ENCODE peak calls at places on chromosomes 4 and X, in seven cellular contexts. Y is astrocyte of the spinal cord, W is WTC11, K is HFFc6, Q is A549, P is heart right ventricle, H is AG04450. Z is an unnamed sample.
A peak's percentile ranks its signal among the peaks of the same experiment; 100 is the strongest.

GRCh38 chr4:119179011-119179410 is 33.5 kb upstream of the USP53 start:
- DNase-seq in W (no peak), Y (no peak), H (no peak), Q (no peak), K (no peak), P (no peak), Z (no peak)

GRCh38 chr4:150262611-150263010 is 184.4 kb downstream of the DCLK2 start:
- DNase-seq in K (no peak), P (no peak), Q (no peak), Y (no peak), H (no peak), W (no peak), Z (no peak)

GRCh38 chrX:150451953-150452352 is 88.8 kb downstream of the MAMLD1 start:
- DNase-seq in Q (no peak), P (no peak), Y (no peak), H (no peak), W (no peak), K (no peak), Z (no peak)

GRCh38 chrX:63835361-63835760 is 50.3 kb upstream of the ARHGEF9 start:
- DNase-seq in K (no peak), Y (no peak), Q (no peak), P (no peak), H (no peak), W (no peak), Z (no peak)

GRCh38 chr4:55547461-55547770 is 707 bp upstream of the CLOCK start:
- DNase-seq in Y (peak; percentile 68), W (peak; percentile 51), K (no peak), P (peak; percentile 43), Q (no peak), H (no peak), Z (no peak)

GRCh38 chrX:149909324-149910177 is 19.8 kb upstream of the HSFX4 start:
- DNase-seq in Q (no peak), W (no peak), Y (no peak), H (no peak), P (no peak), K (no peak), Z (no peak)

GRCh38 chr4:90582087-90582486 is 454.9 kb downstream of the CCSER1 start:
- DNase-seq in Q (no peak), K (no peak), W (no peak), H (no peak), P (no peak), Y (no peak), Z (no peak)

GRCh38 chrX:150049647-150050046 is 111.4 kb upstream of the EOLA2 start:
- DNase-seq in P (no peak), K (no peak), Q (no peak), W (no peak), H (peak; percentile 11), Y (no peak), Z (no peak)

GRCh38 chr4:8200302-8200975 is 1.3 kb downstream of the SH3TC1 start:
- DNase-seq in K (no peak), H (no peak), W (no peak), Q (no peak), P (peak; percentile 78), Y (no peak), Z (no peak)

GRCh38 chrX:129984196-129984962 is 1.9 kb downstream of the BCORL1 start:
- DNase-seq in H (no peak), K (no peak), W (peak; percentile 20), P (peak; percentile 40), Q (peak; percentile 23), Y (no peak), Z (no peak)

GRCh38 chrX:14697453-14697852 is 168.1 kb downstream of the GLRA2 start:
- DNase-seq in W (peak; percentile 62), P (no peak), Y (no peak), K (peak; percentile 3), H (no peak), Q (peak; percentile 53), Z (no peak)

GRCh38 chr4:37958932-37959331 is 1.3 kb upstream of the PTTG2 start:
- DNase-seq in W (no peak), Y (no peak), H (no peak), K (no peak), P (no peak), Q (no peak), Z (no peak)

GRCh38 chrX:133402042-133402453 is 13.2 kb downstream of the GPC4 start:
- DNase-seq in Y (peak; percentile 94), W (no peak), K (no peak), H (no peak), Q (no peak), P (no peak), Z (no peak)
- TF ChIP-seq CTCF in Y (no peak), W (no peak), K (no peak), H (no peak), Q (no peak), P (no peak), Z (no peak)

GRCh38 chrX:46642145-46642544 is 68.6 kb downstream of the CHST7 start:
- DNase-seq in H (no peak), W (no peak), P (no peak), Q (peak; percentile 28), Y (peak; percentile 12), K (peak; percentile 2), Z (no peak)
- TF ChIP-seq CTCF in H (peak; percentile 38), W (no peak), P (peak; percentile 21), Q (peak; percentile 46), Y (peak; percentile 18), K (peak; percentile 76), Z (no peak)

GRCh38 chrX:100411802-100412333 is 1.8 kb upstream of the PCDH19 start:
- DNase-seq in K (no peak), H (no peak), P (no peak), Q (no peak), W (no peak), Y (no peak), Z (no peak)

GRCh38 chrX:100409316-100410082 is 574 bp downstream of the PCDH19 start:
- DNase-seq in W (peak; percentile 20), H (no peak), P (no peak), Y (no peak), K (no peak), Q (no peak), Z (no peak)

GRCh38 chrX:100410901-100411801 is 1.1 kb upstream of the PCDH19 start:
- DNase-seq in H (no peak), W (peak; percentile 16), K (no peak), Q (no peak), Y (no peak), P (no peak), Z (no peak)

GRCh38 chrX:100410083-100410590 is at the start of gene PCDH19:
- DNase-seq in W (peak; percentile 71), P (peak; percentile 60), Q (peak; percentile 44), H (no peak), K (no peak), Y (peak; percentile 43), Z (no peak)

GRCh38 chrX:100413231-100413630 is 3.2 kb upstream of the PCDH19 start:
- DNase-seq in Q (peak; percentile 59), Y (peak; percentile 60), H (no peak), W (no peak), K (peak; percentile 34), P (no peak), Z (peak; percentile 13)
- TF ChIP-seq CTCF in Q (peak; percentile 55), Y (peak; percentile 44), H (peak; percentile 46), W (no peak), K (peak; percentile 68), P (no peak), Z (peak; percentile 54)

GRCh38 chr4:125316391-125316780 is 1.6 kb downstream of the FAT4 start:
- DNase-seq in K (peak; percentile 20), W (peak; percentile 52), Q (peak; percentile 24), Y (no peak), H (no peak), P (peak; percentile 39), Z (no peak)

GRCh38 chr4:125316781-125317525 is 2.2 kb downstream of the FAT4 start:
- DNase-seq in Y (peak; percentile 46), K (peak; percentile 23), H (no peak), W (peak; percentile 54), Q (peak; percentile 55), P (peak; percentile 32), Z (no peak)

GRCh38 chr4:125315571-125316390 is 1.0 kb downstream of the FAT4 start:
- DNase-seq in K (peak; percentile 23), P (peak; percentile 70), Y (peak; percentile 73), Q (peak; percentile 36), H (no peak), W (peak; percentile 72), Z (no peak)

GRCh38 chr4:125319311-125319710 is 4.6 kb downstream of the FAT4 start:
- DNase-seq in Q (no peak), K (no peak), H (no peak), P (no peak), Y (peak; percentile 15), W (no peak), Z (no peak)

GRCh38 chr4:125317526-125317880 is 2.7 kb downstream of the FAT4 start:
- DNase-seq in W (peak; percentile 68), P (peak; percentile 43), Y (peak; percentile 53), K (no peak), H (no peak), Q (peak; percentile 65), Z (no peak)
- TF ChIP-seq CTCF in W (peak; percentile 44), P (peak; percentile 33), Y (peak; percentile 64), K (peak; percentile 60), H (peak; percentile 64), Q (peak; percentile 18), Z (peak; percentile 79)

GRCh38 chr4:39528056-39528465 is 822 bp upstream of the UGDH start:
- DNase-seq in H (peak; percentile 49), Y (no peak), W (no peak), P (no peak), K (peak; percentile 86), Q (no peak), Z (peak; percentile 49)

GRCh38 chr4:39529534-39529933 is 2.3 kb upstream of the UGDH start:
- DNase-seq in K (no peak), Q (no peak), Y (no peak), H (no peak), P (no peak), W (no peak), Z (no peak)

GRCh38 chr4:39526283-39526682 is 956 bp downstream of the UGDH start:
- DNase-seq in Y (peak; percentile 36), K (no peak), H (no peak), P (no peak), W (no peak), Q (no peak), Z (no peak)

GRCh38 chr4:39526810-39527295 is 386 bp downstream of the UGDH start:
- DNase-seq in K (no peak), Y (no peak), P (no peak), H (no peak), Q (no peak), W (no peak), Z (no peak)

DNA sequence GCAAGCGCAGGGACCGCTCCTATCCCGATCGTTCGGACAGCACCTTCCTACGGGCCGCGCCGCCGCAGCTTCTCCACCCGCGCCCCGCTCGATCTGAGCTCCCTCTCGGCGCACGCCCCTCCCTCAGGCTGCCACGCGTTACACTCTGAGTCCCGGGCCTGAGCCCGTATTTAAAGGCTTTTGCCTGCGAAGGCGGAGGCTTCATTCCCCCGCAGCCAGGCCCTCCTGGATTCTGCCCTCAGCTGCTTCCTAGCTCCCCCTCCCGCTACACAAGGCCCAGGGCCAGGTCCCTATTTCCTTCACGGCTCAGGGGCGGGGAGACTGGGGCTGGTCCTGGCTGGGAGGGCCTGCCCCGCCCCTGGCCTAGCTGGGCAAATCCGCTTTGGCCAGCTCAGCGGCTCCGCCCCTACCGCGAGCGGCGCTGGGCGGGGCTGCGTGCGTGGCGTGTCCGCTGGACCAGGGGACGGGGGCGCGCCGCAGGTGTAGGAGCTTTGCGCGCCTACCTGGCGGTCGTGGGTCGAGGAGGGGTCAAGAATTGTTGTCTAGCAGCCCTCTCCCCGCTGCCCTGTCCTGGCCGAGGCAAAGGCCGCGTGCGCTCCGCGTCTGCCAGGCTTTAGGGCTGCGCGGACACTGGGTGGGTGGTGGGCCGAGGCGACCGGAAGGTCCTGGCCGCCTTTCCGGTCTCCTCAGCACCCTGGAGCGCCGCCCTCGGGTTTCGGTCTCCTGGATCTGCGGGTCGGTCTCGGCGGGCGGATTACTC is at the start of gene UGDH:
- DNase-seq in Y (peak; percentile 99), H (peak; percentile 98), P (peak; percentile 96), K (peak; percentile 98), Q (peak; percentile 98), W (peak; percentile 96), Z (peak; percentile 94)
- TF ChIP-seq CTCF in Y (peak; percentile 2), H (no peak), P (no peak), K (no peak), Q (peak; percentile 6), W (no peak), Z (no peak)